ENCODE peak calls at places on chromosome 7, in nine cellular contexts. O is sigmoid colon, Q is endothelial cell of umbilical vein, F is Peyer's patch, Y is IMR-90, B is transverse colon, G is ovary, K is HCT116, S is K562. L is an unnamed sample.

GRCh38 chr7:46852795-46853194 is 729.1 kb downstream of the TNS3 start:
- DNase-seq in S (no peak), Q (no peak), O (no peak), K (no peak), Y (no peak), B (no peak), F (no peak), G (no peak), L (no peak)

GRCh38 chr7:150937848-150938561 is 40.1 kb downstream of the KCNH2 start:
- DNase-seq in G (peak), O (peak), K (no peak), B (no peak), Y (peak), F (peak), S (no peak), Q (no peak), L (peak)

GRCh38 chr7:66187894-66188293 is 17.2 kb upstream of the TPST1 start:
- DNase-seq in G (no peak), K (no peak), Y (no peak), B (no peak), F (peak), S (no peak), O (peak), Q (no peak), L (peak)

GRCh38 chr7:135114622-135115021 is 33.2 kb upstream of the TMEM140 start:
- DNase-seq in O (no peak), Y (no peak), B (no peak), G (no peak), F (no peak), Q (no peak), K (no peak), S (no peak), L (no peak)

GRCh38 chr7:23114854-23115253 is 9.3 kb downstream of the KLHL7 start:
- DNase-seq in G (no peak), Q (no peak), O (no peak), S (no peak), F (no peak), B (no peak), Y (peak), K (no peak), L (no peak)

GRCh38 chr7:75649462-75649861 is 89.3 kb downstream of the HIP1 start:
- DNase-seq in G (no peak), O (no peak), S (no peak), Y (no peak), B (no peak), K (no peak), Q (peak), F (no peak), L (no peak)

GRCh38 chr7:104625956-104626355 is 297.6 kb downstream of the LHFPL3 start:
- DNase-seq in F (no peak), Y (no peak), O (no peak), S (no peak), G (no peak), K (no peak), B (no peak), Q (no peak), L (no peak)

GRCh38 chr7:64951250-64951848 is 39.5 kb downstream of the ZNF117 start:
- DNase-seq in S (peak), F (no peak), Q (peak), Y (peak), O (no peak), G (no peak), B (no peak), K (peak), L (no peak)

GRCh38 chr7:157568071-157568784 is 231.4 kb downstream of the DNAJB6 start:
- DNase-seq in F (no peak), O (peak), Q (no peak), Y (no peak), B (no peak), K (no peak), S (no peak), G (no peak), L (no peak)

GRCh38 chr7:157566631-157567006 is 229.8 kb downstream of the DNAJB6 start:
- DNase-seq in Y (no peak), O (peak), F (no peak), B (no peak), Q (no peak), K (no peak), G (no peak), S (no peak), L (no peak)

GRCh38 chr7:157568785-157569584 is 232.2 kb downstream of the DNAJB6 start:
- DNase-seq in S (no peak), K (no peak), Y (no peak), F (peak), O (peak), B (peak), G (peak), Q (peak), L (peak)

GRCh38 chr7:157565981-157566630 is 229.3 kb downstream of the DNAJB6 start:
- DNase-seq in G (no peak), Q (no peak), O (peak), K (no peak), B (no peak), Y (no peak), S (no peak), F (no peak), L (no peak)

DNA sequence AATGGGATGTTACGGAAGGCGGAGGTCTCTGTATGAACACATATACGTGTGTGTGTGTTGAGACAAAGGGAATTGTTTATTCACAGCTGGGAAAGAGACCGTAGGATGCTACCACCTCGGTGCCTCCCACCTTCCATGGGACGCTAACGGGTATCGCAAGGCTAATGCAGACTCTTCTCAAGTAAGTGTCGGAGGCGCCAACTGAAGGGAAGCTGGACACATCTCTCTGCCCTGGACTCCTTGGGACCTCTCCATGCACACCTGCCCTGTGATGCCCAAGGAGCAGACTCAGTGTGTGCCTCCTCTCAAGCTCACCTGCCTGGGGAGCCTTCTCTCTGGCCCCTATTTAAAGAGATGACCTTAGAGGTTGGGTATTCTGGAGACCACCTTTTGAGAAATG is 230.9 kb downstream of the DNAJB6 start:
- DNase-seq in F (no peak), Q (no peak), K (no peak), G (no peak), S (no peak), B (no peak), Y (no peak), O (peak), L (no peak)
- H3K4me3 ChIP-seq in F (no peak), Q (no peak), K (no peak), G (no peak), S (no peak), B (no peak), Y (no peak), O (no peak), L (no peak)

GRCh38 chr7:30134011-30134410 is 775 bp upstream of the MTURN start:
- DNase-seq in Y (no peak), F (no peak), K (no peak), O (no peak), G (no peak), Q (no peak), B (no peak), S (no peak), L (no peak)

GRCh38 chr7:30135271-30135550 is 425 bp downstream of the MTURN start:
- DNase-seq in Q (no peak), G (no peak), F (no peak), B (no peak), Y (no peak), K (no peak), O (no peak), S (peak), L (no peak)

GRCh38 chr7:30136339-30136738 is 1.6 kb downstream of the MTURN start:
- DNase-seq in Q (no peak), G (no peak), O (no peak), S (peak), K (no peak), Y (no peak), F (no peak), B (no peak), L (no peak)

GRCh38 chr7:30135551-30136271 is 925 bp downstream of the MTURN start:
- DNase-seq in F (peak), G (peak), K (no peak), O (peak), Q (peak), S (peak), Y (peak), B (peak), L (peak)

GRCh38 chr7:30134523-30135270 is at the start of gene MTURN:
- DNase-seq in B (peak), Q (peak), O (peak), G (peak), F (peak), S (peak), K (peak), Y (peak), L (peak)
- TF ChIP-seq CTCF in B (no peak), Q (no peak), O (no peak), G (no peak), F (peak), S (no peak), K (no peak), Y (no peak), L (no peak)

GRCh38 chr7:73842248-73842895 is at the start of gene METTL27:
- DNase-seq in S (peak), K (peak), O (peak), Q (peak), Y (peak), G (peak), B (peak), F (peak), L (peak)
- TF ChIP-seq POLR2A in S (peak), K (peak), O (peak), Q (peak), Y (peak), G (peak), B (peak), F (peak), L (peak)

GRCh38 chr7:27110977-27111752 is 8.7 kb upstream of the HOXA2 start:
- DNase-seq in O (peak), S (no peak), Y (peak), G (no peak), B (no peak), K (no peak), F (no peak), Q (peak), L (no peak)

GRCh38 chr7:27108390-27109127 is 6.1 kb upstream of the HOXA2 start:
- DNase-seq in Q (peak), F (no peak), O (peak), K (no peak), B (peak), Y (peak), S (no peak), G (no peak), L (no peak)

GRCh38 chr7:27111753-27112277 is 9.3 kb upstream of the HOXA2 start:
- DNase-seq in O (no peak), Q (peak), F (no peak), S (no peak), B (no peak), K (no peak), G (no peak), Y (peak), L (no peak)

GRCh38 chr7:27109533-27110162 is 7.2 kb upstream of the HOXA2 start:
- DNase-seq in G (no peak), F (no peak), Y (peak), O (no peak), K (no peak), Q (no peak), B (no peak), S (no peak), L (no peak)

GRCh38 chr7:27110163-27110976 is 7.9 kb upstream of the HOXA2 start:
- DNase-seq in G (no peak), B (peak), O (peak), Q (peak), Y (peak), K (no peak), S (no peak), F (peak), L (no peak)
- H3K4me3 ChIP-seq in G (peak), B (peak), O (peak), Q (no peak), Y (peak), K (no peak), S (no peak), F (no peak), L (no peak)

GRCh38 chr7:17646181-17646956 is 293.9 kb downstream of the SNX13 start:
- DNase-seq in S (no peak), O (no peak), Q (peak), G (no peak), F (no peak), K (no peak), B (no peak), Y (peak), L (no peak)
- TF ChIP-seq CTCF in S (no peak), O (no peak), Q (peak), G (no peak), F (peak), K (peak), B (peak), Y (peak), L (no peak)

GRCh38 chr7:18508441-18509427 is 13.2 kb downstream of the HDAC9 start:
- DNase-seq in Q (peak), S (no peak), O (no peak), B (no peak), G (no peak), Y (peak), K (peak), F (no peak), L (no peak)
- TF ChIP-seq POLR2A in Q (no peak), S (no peak), O (no peak), B (no peak), G (no peak), Y (peak), K (no peak), F (no peak), L (no peak)

GRCh38 chr7:79968894-79969293 is 165.7 kb upstream of the GNAI1 start:
- DNase-seq in F (no peak), B (no peak), Q (no peak), O (no peak), G (no peak), K (no peak), Y (no peak), S (no peak), L (no peak)

GRCh38 chr7:79965946-79966345 is 168.7 kb upstream of the GNAI1 start:
- DNase-seq in F (no peak), S (no peak), K (no peak), Y (no peak), G (no peak), O (no peak), B (no peak), Q (no peak), L (no peak)

GRCh38 chr7:79968249-79968648 is 166.4 kb upstream of the GNAI1 start:
- DNase-seq in G (no peak), K (no peak), Q (no peak), F (no peak), Y (no peak), S (no peak), O (no peak), B (no peak), L (no peak)

DNA sequence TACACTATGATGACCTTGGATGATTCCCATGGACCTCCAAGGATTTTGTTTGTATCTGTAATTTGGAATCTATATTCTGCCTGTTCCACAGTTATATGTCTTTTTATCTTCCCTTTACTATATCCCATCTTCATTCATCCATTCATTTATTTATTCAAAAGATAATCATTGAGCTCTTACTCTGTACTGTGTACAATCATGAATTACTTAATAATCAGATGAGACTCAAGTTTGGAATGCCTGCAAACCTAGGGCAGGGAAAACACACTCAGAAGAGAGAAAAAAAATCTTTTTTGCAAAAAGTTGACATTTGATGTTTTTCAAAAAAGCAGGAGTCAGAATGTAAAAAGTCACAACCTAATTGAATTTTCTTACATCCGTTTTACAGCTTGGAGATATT is 170.2 kb upstream of the GNAI1 start:
- DNase-seq in G (no peak), O (no peak), K (no peak), Q (no peak), S (no peak), F (no peak), B (no peak), Y (peak), L (no peak)
- H3K4me3 ChIP-seq in G (no peak), O (no peak), K (no peak), Q (no peak), S (no peak), F (no peak), B (no peak), Y (no peak), L (no peak)